ENCODE peak calls at places on chromosomes 3 and 15, in seven cellular contexts. T is glutamatergic neuron, V is left lung, P is GM12865, B is RWPE1, M is fibroblast of mammary gland, F is K562. R is an unnamed sample.

GRCh38 chr15:52150043-52150825 is 37.7 kb upstream of the BCL2L10 start:
- DNase-seq in P (no peak), F (no peak), M (no peak), B (no peak), V (no peak), T (no peak), R (no peak)

GRCh38 chr3:106068795-106069194 is 200.0 kb upstream of the CBLB start:
- DNase-seq in V (no peak), T (no peak), P (peak), F (no peak), M (peak), B (no peak), R (no peak)

GRCh38 chr3:184388164-184388935 is 8.5 kb downstream of the CHRD start:
- DNase-seq in P (no peak), M (no peak), T (no peak), B (no peak), V (no peak), F (no peak), R (no peak)

GRCh38 chr15:85485956-85486567 is 105.7 kb downstream of the AKAP13 start:
- DNase-seq in V (no peak), M (peak), F (peak), T (no peak), P (peak), B (peak), R (peak)

GRCh38 chr3:101803152-101803782 is 24.3 kb downstream of the NXPE3 start:
- DNase-seq in B (peak), M (peak), V (no peak), F (peak), T (no peak), P (peak), R (peak)

GRCh38 chr15:89395996-89396395 is 61.4 kb upstream of the POLG start:
- DNase-seq in F (no peak), V (no peak), M (no peak), B (peak), P (no peak), T (no peak), R (no peak)

GRCh38 chr15:45456212-45457106 is 66.1 kb downstream of the SLC30A4 start:
- DNase-seq in M (peak), P (peak), T (peak), V (peak), B (peak), F (peak), R (peak)

GRCh38 chr3:108222813-108223307 is 636 bp upstream of the IFT57 start:
- DNase-seq in P (no peak), F (peak), V (no peak), M (peak), T (no peak), B (no peak), R (no peak)

GRCh38 chr3:20256144-20256543 is 70.1 kb upstream of the SGO1 start:
- DNase-seq in T (no peak), M (no peak), V (no peak), P (peak), F (no peak), B (no peak), R (no peak)

GRCh38 chr3:24199775-24200247 is 254.7 kb downstream of the NR1D2 start:
- DNase-seq in F (no peak), M (peak), T (no peak), V (no peak), B (no peak), P (no peak), R (no peak)

GRCh38 chr3:64150527-64151238 is 74.6 kb downstream of the PRICKLE2 start:
- DNase-seq in T (peak), V (peak), B (no peak), F (no peak), M (peak), P (no peak), R (no peak)

GRCh38 chr3:97952280-97952679 is 20.0 kb downstream of the RIOX2 start:
- DNase-seq in V (peak), M (peak), F (no peak), T (no peak), P (no peak), B (no peak), R (no peak)

GRCh38 chr3:128382221-128382807 is 84.4 kb downstream of the DNAJB8 start:
- DNase-seq in P (no peak), F (no peak), V (no peak), B (no peak), M (no peak), T (no peak), R (no peak)

GRCh38 chr3:190446492-190447301 is 3.0 kb downstream of the TMEM207 start:
- DNase-seq in P (no peak), F (no peak), M (no peak), V (no peak), B (no peak), T (no peak), R (no peak)

GRCh38 chr3:10609134-10609533 is 103.7 kb upstream of the ATP2B2 start:
- DNase-seq in B (no peak), V (peak), P (no peak), M (no peak), T (no peak), F (no peak), R (no peak)

GRCh38 chr3:103440539-103441113 is 1005.8 kb downstream of the ZPLD1 start:
- DNase-seq in V (no peak), T (no peak), M (no peak), B (peak), P (peak), F (no peak), R (no peak)
- TF ChIP-seq CTCF in V (no peak), T (peak), M (no peak), B (peak), P (peak), F (no peak), R (peak)

DNA sequence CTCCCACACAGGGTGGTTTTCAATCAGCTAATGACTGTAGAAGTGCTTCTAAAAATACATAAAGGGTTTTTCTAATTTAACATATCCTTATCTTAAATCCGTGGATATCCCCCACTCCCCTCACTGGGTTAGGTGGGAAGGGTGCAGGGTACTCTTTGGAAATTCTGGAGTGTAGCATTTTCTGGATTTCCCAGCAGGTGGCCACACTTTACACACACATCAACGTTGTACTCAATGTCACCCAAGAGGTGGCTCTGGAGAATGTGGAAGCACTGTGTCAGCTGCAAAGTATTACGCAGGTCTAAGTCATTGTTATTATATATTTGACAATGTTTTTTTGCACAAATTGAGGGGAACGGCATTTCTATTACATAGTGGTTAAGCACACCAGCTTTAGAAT is 168.8 kb downstream of the CHDH start:
- DNase-seq in V (no peak), F (peak), M (no peak), B (no peak), T (no peak), P (peak), R (no peak)
- TF ChIP-seq CTCF in V (peak), F (peak), M (peak), B (no peak), T (no peak), P (no peak), R (peak)

DNA sequence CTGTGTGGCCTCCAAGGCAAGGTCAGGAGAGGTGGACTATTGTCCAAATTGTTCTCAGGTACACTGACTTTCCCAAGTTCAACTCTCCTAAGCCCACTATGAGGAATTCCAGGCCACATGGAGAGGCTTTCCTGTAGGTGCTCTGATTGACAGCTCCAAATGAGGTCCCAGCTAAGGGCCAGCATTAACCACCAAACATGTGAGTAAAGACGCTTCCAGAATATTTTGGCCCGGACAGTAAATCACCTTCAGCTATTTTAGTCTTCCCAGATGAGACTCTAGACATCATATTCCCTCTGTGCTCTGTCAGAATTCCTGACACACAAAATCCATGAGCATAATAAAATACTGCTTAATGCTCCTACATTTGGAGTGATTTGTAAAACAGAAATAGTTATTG is 135.5 kb downstream of the TGFBR2 start:
- DNase-seq in V (no peak), T (no peak), M (no peak), B (no peak), F (no peak), P (no peak), R (no peak)
- TF ChIP-seq CTCF in V (no peak), T (no peak), M (no peak), B (no peak), F (no peak), P (no peak), R (no peak)

DNA sequence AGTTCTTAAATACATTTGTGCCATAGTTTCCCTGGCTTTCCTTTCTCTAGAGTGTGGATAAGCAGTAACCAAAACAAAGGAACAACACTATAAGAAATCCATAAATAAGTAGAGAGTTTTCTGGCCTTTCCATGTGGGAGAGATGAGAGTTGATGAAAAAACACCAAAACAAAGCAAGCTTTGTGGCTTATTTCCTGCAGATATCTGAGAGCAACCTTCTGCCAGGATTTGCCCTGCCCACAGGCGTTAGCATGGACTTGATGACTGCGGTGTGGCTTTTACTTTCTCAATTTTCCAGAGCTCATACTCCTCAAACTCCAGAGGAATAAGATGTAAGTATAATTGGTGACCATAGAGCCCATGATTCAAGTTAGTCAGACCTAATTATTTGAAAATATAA is 194.9 kb downstream of the RAP2B start:
- DNase-seq in V (no peak), F (no peak), B (no peak), T (no peak), M (no peak), P (no peak), R (no peak)
- TF ChIP-seq CTCF in V (no peak), F (no peak), B (no peak), T (no peak), M (no peak), P (no peak), R (no peak)

GRCh38 chr15:69805248-69805953 is 292.3 kb downstream of the TLE3 start:
- DNase-seq in T (no peak), F (no peak), V (no peak), P (no peak), B (peak), M (no peak), R (no peak)
- TF ChIP-seq CTCF in T (no peak), F (no peak), V (no peak), P (no peak), B (no peak), M (no peak), R (no peak)

DNA sequence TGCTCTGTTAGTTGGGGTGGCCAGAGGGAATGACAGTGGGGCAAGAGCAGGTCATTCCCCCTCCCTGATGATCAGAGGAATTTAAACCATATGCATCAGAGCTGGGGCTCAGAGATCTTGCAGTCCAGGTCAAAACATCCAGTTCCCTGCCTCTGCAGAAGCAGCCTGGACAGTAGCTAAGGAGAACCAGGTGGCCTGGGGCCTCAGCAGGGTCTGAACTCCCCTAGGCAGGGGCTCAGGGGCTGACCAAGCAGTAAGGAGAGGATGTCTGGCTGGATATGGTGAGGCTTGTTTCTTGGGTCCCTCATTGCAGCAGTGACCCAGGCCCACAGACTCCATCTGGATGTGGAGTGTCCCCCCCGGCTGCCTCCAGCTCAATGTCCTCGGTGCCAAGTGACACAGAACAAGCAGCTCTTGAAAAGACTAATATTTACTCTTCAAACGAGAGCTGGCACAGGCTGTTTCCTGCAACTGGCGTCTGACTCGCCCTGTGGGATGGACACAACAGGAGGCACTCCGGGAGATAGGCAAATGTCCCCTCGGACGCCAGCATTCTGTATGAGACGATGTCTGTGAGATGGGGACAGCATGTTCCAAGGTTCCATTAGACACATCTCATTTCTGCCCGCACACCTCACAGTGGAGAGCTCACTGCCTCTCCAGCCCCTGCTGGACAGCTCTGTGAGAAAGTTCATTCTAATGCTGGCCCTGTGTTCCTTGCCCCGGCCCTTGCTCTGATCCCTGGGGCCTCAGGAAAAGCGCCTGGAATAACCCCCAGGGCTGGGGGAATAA is 37.1 kb downstream of the SEC22C start:
- DNase-seq in B (no peak), V (peak), P (no peak), T (no peak), M (no peak), F (no peak), R (no peak)
- TF ChIP-seq CTCF in B (no peak), V (no peak), P (no peak), T (no peak), M (no peak), F (no peak), R (no peak)

GRCh38 chr15:34460451-34460850 is 22.8 kb upstream of the GOLGA8A start:
- DNase-seq in P (no peak), B (no peak), F (no peak), M (no peak), T (no peak), V (no peak), R (no peak)

GRCh38 chr15:34461730-34462129 is 24.1 kb upstream of the GOLGA8A start:
- DNase-seq in V (no peak), F (no peak), T (no peak), M (no peak), P (no peak), B (no peak), R (no peak)

DNA sequence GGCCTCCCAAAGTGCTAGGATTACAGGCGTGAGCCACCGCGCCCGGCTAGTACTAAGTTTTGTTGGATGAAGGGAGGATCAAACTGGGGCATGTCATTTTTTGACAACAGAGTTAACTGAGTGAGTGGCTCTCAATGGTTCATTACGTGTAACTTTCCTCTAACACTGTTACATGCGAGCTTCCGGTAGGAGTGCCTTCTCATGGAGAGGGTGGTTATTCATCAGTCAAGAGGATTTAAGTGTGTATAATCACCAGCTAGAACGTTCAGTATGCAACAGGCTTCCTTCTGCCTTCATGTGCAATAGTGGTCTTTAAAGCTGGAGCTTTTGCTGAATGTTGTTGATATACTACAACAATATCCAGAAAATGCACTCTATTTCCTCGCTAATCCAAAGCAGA is 19.1 kb upstream of the GOLGA8A start:
- DNase-seq in T (no peak), B (no peak), V (no peak), P (no peak), F (no peak), M (no peak), R (no peak)
- TF ChIP-seq CTCF in T (no peak), B (no peak), V (no peak), P (no peak), F (no peak), M (no peak), R (no peak)

DNA sequence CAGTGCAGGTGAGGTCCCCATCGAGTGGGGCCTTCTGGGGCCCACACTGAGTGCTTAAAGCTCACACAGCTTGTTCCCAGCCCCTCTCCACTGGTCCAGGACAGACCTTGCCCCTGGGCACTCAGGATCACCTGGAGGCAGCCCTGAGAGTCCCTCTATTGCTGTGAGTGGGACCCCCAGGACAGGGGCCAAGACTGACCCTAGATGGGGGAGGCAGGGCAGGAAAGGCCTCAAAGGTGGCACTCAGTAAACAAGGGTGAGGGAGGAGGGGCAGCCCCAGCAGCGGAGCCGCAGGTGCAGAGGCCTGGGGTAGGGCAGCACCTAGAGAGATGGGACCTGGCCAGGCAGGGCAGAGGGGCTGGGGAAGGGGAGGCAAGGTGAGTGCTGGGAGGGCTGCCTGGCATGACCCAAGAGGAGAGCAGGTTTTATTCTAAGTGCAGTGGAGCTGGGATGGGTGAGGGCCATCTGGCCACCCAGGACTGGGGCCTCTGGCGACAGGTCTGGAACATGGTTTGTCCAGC is 27.9 kb downstream of the CFAP100 start:
- DNase-seq in M (no peak), T (no peak), B (no peak), P (no peak), F (no peak), V (no peak), R (no peak)
- TF ChIP-seq CTCF in M (no peak), T (no peak), B (no peak), P (no peak), F (no peak), V (no peak), R (no peak)

GRCh38 chr3:124691599-124691998 is 38.7 kb upstream of the UMPS start:
- DNase-seq in V (no peak), B (no peak), T (no peak), M (no peak), P (no peak), F (no peak), R (no peak)
- TF ChIP-seq CTCF in V (no peak), B (no peak), T (no peak), M (no peak), P (no peak), F (no peak), R (no peak)

R was measured in neural crest cell.